ENCODE peak calls at places on chromosomes 4 and X, in nine cellular contexts. One of them, this sample, is unnamed.

GRCh38 chr4:143281507-143282169 is 55.0 kb upstream of the GAB1 start:
- DNase-seq in mesendoderm: no peak
- DNase-seq in ovary: no peak
- DNase-seq in thyroid gland: no peak
- DNase-seq in aorta: no peak
- DNase-seq in thoracic aorta: no peak
- DNase-seq in sigmoid colon: no peak
- DNase-seq in MM.1S: peak
- DNase-seq in fibroblast of lung: peak
- DNase-seq in this sample: no peak

GRCh38 chr4:9825049-9825448 is 43.6 kb downstream of the DRD5 start:
- DNase-seq in MM.1S: no peak
- DNase-seq in ovary: no peak
- DNase-seq in mesendoderm: no peak
- DNase-seq in thoracic aorta: no peak
- DNase-seq in thyroid gland: no peak
- DNase-seq in sigmoid colon: no peak
- DNase-seq in aorta: no peak
- DNase-seq in fibroblast of lung: no peak
- DNase-seq in this sample: no peak

GRCh38 chr4:10226756-10227155 is 110.2 kb upstream of the WDR1 start:
- DNase-seq in mesendoderm: no peak
- DNase-seq in ovary: no peak
- DNase-seq in aorta: no peak
- DNase-seq in thyroid gland: no peak
- DNase-seq in sigmoid colon: no peak
- DNase-seq in thoracic aorta: no peak
- DNase-seq in fibroblast of lung: no peak
- DNase-seq in MM.1S: no peak
- DNase-seq in this sample: no peak

GRCh38 chrX:104833401-104833800 is 267.4 kb downstream of the IL1RAPL2 start:
- DNase-seq in fibroblast of lung: peak
- DNase-seq in sigmoid colon: no peak
- DNase-seq in mesendoderm: no peak
- DNase-seq in thyroid gland: no peak
- DNase-seq in thoracic aorta: no peak
- DNase-seq in MM.1S: no peak
- DNase-seq in ovary: no peak
- DNase-seq in aorta: no peak
- DNase-seq in this sample: no peak

GRCh38 chrX:48493890-48494364 is 14.9 kb upstream of the PORCN start:
- DNase-seq in mesendoderm: peak
- DNase-seq in fibroblast of lung: peak
- DNase-seq in ovary: no peak
- DNase-seq in aorta: no peak
- DNase-seq in MM.1S: peak
- DNase-seq in thyroid gland: peak
- DNase-seq in thoracic aorta: no peak
- DNase-seq in sigmoid colon: no peak
- DNase-seq in this sample: no peak

GRCh38 chr4:5341151-5341925 is 290.1 kb downstream of the STK32B start:
- DNase-seq in ovary: no peak
- DNase-seq in thyroid gland: no peak
- DNase-seq in MM.1S: no peak
- DNase-seq in mesendoderm: no peak
- DNase-seq in sigmoid colon: no peak
- DNase-seq in fibroblast of lung: no peak
- DNase-seq in aorta: no peak
- DNase-seq in thoracic aorta: no peak
- DNase-seq in this sample: no peak

GRCh38 chrX:10172867-10173266 is 16.1 kb downstream of the CLCN4 start:
- DNase-seq in MM.1S: no peak
- DNase-seq in sigmoid colon: no peak
- DNase-seq in thoracic aorta: no peak
- DNase-seq in ovary: no peak
- DNase-seq in fibroblast of lung: no peak
- DNase-seq in mesendoderm: peak
- DNase-seq in thyroid gland: peak
- DNase-seq in aorta: no peak
- DNase-seq in this sample: no peak

GRCh38 chrX:27998666-27999065 is 17.4 kb upstream of the DCAF8L1 start:
- DNase-seq in ovary: no peak
- DNase-seq in aorta: no peak
- DNase-seq in sigmoid colon: no peak
- DNase-seq in thyroid gland: no peak
- DNase-seq in fibroblast of lung: no peak
- DNase-seq in thoracic aorta: no peak
- DNase-seq in mesendoderm: peak
- DNase-seq in MM.1S: no peak
- DNase-seq in this sample: no peak

GRCh38 chr4:128244379-128244778 is 43.2 kb downstream of the PGRMC2 start:
- DNase-seq in ovary: no peak
- DNase-seq in sigmoid colon: no peak
- DNase-seq in aorta: no peak
- DNase-seq in mesendoderm: no peak
- DNase-seq in MM.1S: no peak
- DNase-seq in fibroblast of lung: no peak
- DNase-seq in thyroid gland: no peak
- DNase-seq in thoracic aorta: no peak
- DNase-seq in this sample: no peak

GRCh38 chrX:68732906-68733493 is 85.5 kb downstream of the STARD8 start:
- DNase-seq in fibroblast of lung: peak
- DNase-seq in ovary: peak
- DNase-seq in aorta: peak
- DNase-seq in thoracic aorta: peak
- DNase-seq in MM.1S: peak
- DNase-seq in mesendoderm: peak
- DNase-seq in thyroid gland: peak
- DNase-seq in sigmoid colon: peak
- DNase-seq in this sample: peak

GRCh38 chr4:4416981-4417380 is 30.1 kb downstream of the NSG1 start:
- DNase-seq in ovary: no peak
- DNase-seq in fibroblast of lung: no peak
- DNase-seq in mesendoderm: no peak
- DNase-seq in MM.1S: no peak
- DNase-seq in thyroid gland: no peak
- DNase-seq in thoracic aorta: no peak
- DNase-seq in aorta: no peak
- DNase-seq in sigmoid colon: peak
- DNase-seq in this sample: no peak

GRCh38 chrX:338836-339400 is 20.3 kb upstream of the GTPBP6 start:
- DNase-seq in thoracic aorta: no peak
- DNase-seq in aorta: peak
- DNase-seq in thyroid gland: no peak
- DNase-seq in mesendoderm: peak
- DNase-seq in sigmoid colon: peak
- DNase-seq in ovary: no peak
- DNase-seq in fibroblast of lung: no peak
- DNase-seq in MM.1S: no peak
- DNase-seq in this sample: no peak

GRCh38 chrX:65697915-65698796 is 30.7 kb downstream of the MSN start:
- DNase-seq in thoracic aorta: no peak
- DNase-seq in mesendoderm: peak
- DNase-seq in ovary: no peak
- DNase-seq in thyroid gland: peak
- DNase-seq in fibroblast of lung: no peak
- DNase-seq in aorta: peak
- DNase-seq in sigmoid colon: no peak
- DNase-seq in MM.1S: peak
- DNase-seq in this sample: no peak

GRCh38 chr4:126526335-126526734 is 1106.4 kb upstream of the INTU start:
- DNase-seq in mesendoderm: no peak
- DNase-seq in thoracic aorta: no peak
- DNase-seq in fibroblast of lung: no peak
- DNase-seq in sigmoid colon: no peak
- DNase-seq in aorta: no peak
- DNase-seq in ovary: no peak
- DNase-seq in MM.1S: peak
- DNase-seq in thyroid gland: no peak
- DNase-seq in this sample: no peak

GRCh38 chrX:43860646-43861370 is 21.4 kb downstream of the MAOB start:
- DNase-seq in sigmoid colon: no peak
- DNase-seq in ovary: no peak
- DNase-seq in mesendoderm: no peak
- DNase-seq in MM.1S: no peak
- DNase-seq in fibroblast of lung: peak
- DNase-seq in thoracic aorta: no peak
- DNase-seq in aorta: no peak
- DNase-seq in thyroid gland: peak
- DNase-seq in this sample: no peak

GRCh38 chrX:47129879-47130358 is 14.6 kb downstream of the NDUFB11 start:
- DNase-seq in thyroid gland: no peak
- DNase-seq in sigmoid colon: peak
- DNase-seq in aorta: no peak
- DNase-seq in ovary: no peak
- DNase-seq in fibroblast of lung: peak
- DNase-seq in MM.1S: no peak
- DNase-seq in mesendoderm: peak
- DNase-seq in thoracic aorta: no peak
- DNase-seq in this sample: no peak

DNA sequence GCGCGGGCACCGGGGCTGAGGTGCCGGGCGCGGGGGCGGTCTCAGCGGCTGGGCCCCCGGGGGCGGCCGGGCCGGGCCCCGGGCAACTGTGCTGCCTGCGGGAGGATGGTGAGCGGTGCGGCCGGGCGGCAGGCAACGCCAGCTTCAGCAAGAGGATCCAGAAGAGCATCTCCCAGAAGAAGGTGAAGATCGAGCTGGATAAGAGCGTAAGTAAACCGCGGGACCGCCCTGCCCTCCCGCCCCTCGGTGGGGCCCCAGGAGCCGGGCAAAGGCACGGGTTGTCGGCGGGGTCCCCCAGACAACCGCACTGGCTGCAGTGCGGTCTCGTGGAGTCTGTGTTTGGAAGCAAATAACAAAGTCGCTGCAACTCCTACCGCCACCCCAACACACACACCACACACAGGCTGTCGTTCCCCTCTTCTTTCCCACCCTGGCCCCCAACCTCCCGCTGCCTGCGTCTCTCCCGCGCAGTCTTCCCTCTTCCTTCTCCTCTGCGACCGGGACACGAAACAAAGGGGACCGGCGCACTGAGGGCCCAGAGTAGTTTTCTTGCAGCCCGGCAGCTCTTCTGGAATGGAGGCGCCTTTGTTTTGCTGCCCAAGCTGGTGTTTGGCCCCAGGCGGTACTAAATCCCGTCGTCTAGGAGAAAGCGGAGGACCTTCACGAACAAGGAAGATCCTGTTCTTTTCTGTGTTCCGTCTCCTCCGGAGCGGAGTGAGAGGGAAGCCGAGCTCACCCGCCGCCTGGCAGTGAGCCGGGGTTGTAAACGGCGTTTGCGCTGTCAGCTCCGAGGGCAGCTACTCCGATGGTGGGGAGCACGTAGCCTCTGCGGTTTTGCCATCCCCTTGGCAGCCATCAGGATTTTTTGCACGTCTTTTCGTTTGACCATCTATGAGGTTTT is 788 bp downstream of the SAP30 start:
- DNase-seq in ovary: peak
- DNase-seq in thoracic aorta: peak
- DNase-seq in fibroblast of lung: peak
- DNase-seq in mesendoderm: peak
- DNase-seq in MM.1S: peak
- DNase-seq in thyroid gland: peak
- DNase-seq in sigmoid colon: peak
- DNase-seq in aorta: peak
- DNase-seq in this sample: peak
- H3K27ac ChIP-seq in ovary: peak
- H3K27ac ChIP-seq in thoracic aorta: peak
- H3K27ac ChIP-seq in fibroblast of lung: peak
- H3K27ac ChIP-seq in mesendoderm: peak
- H3K27ac ChIP-seq in MM.1S: peak
- H3K27ac ChIP-seq in thyroid gland: peak
- H3K27ac ChIP-seq in sigmoid colon: peak
- H3K27ac ChIP-seq in aorta: peak
- H3K27ac ChIP-seq in this sample: peak

GRCh38 chr4:147833741-147834140 is 101.9 kb downstream of the ARHGAP10 start:
- DNase-seq in aorta: no peak
- DNase-seq in sigmoid colon: no peak
- DNase-seq in mesendoderm: no peak
- DNase-seq in thyroid gland: no peak
- DNase-seq in fibroblast of lung: no peak
- DNase-seq in thoracic aorta: no peak
- DNase-seq in ovary: no peak
- DNase-seq in MM.1S: no peak
- DNase-seq in this sample: no peak
- H3K27ac ChIP-seq in aorta: no peak
- H3K27ac ChIP-seq in sigmoid colon: peak
- H3K27ac ChIP-seq in mesendoderm: no peak
- H3K27ac ChIP-seq in thyroid gland: peak
- H3K27ac ChIP-seq in fibroblast of lung: no peak
- H3K27ac ChIP-seq in thoracic aorta: peak
- H3K27ac ChIP-seq in ovary: no peak
- H3K27ac ChIP-seq in MM.1S: no peak
- H3K27ac ChIP-seq in this sample: no peak

GRCh38 chrX:37824491-37825224 is 22.7 kb downstream of the DYNLT3 start:
- DNase-seq in thoracic aorta: no peak
- DNase-seq in thyroid gland: no peak
- DNase-seq in MM.1S: no peak
- DNase-seq in sigmoid colon: no peak
- DNase-seq in mesendoderm: no peak
- DNase-seq in ovary: no peak
- DNase-seq in aorta: no peak
- DNase-seq in fibroblast of lung: peak
- DNase-seq in this sample: no peak
- H3K27ac ChIP-seq in thoracic aorta: no peak
- H3K27ac ChIP-seq in thyroid gland: no peak
- H3K27ac ChIP-seq in MM.1S: no peak
- H3K27ac ChIP-seq in sigmoid colon: no peak
- H3K27ac ChIP-seq in mesendoderm: no peak
- H3K27ac ChIP-seq in ovary: no peak
- H3K27ac ChIP-seq in aorta: no peak
- H3K27ac ChIP-seq in fibroblast of lung: no peak
- H3K27ac ChIP-seq in this sample: no peak

GRCh38 chrX:131841496-131842410 is 181.3 kb upstream of the STK26 start:
- DNase-seq in sigmoid colon: no peak
- DNase-seq in mesendoderm: peak
- DNase-seq in ovary: no peak
- DNase-seq in fibroblast of lung: peak
- DNase-seq in MM.1S: peak
- DNase-seq in thoracic aorta: no peak
- DNase-seq in aorta: no peak
- DNase-seq in thyroid gland: peak
- DNase-seq in this sample: peak
- H3K27ac ChIP-seq in sigmoid colon: no peak
- H3K27ac ChIP-seq in mesendoderm: no peak
- H3K27ac ChIP-seq in ovary: no peak
- H3K27ac ChIP-seq in fibroblast of lung: no peak
- H3K27ac ChIP-seq in MM.1S: no peak
- H3K27ac ChIP-seq in thoracic aorta: no peak
- H3K27ac ChIP-seq in aorta: no peak
- H3K27ac ChIP-seq in thyroid gland: no peak
- H3K27ac ChIP-seq in this sample: no peak

This sample was measured in substantia nigra.